ENCODE peak calls at places on chromosomes 6 and 20, in ten cellular contexts. One of them, this sample, is unnamed.

GRCh38 chr6:81309841-81310240 is 442.6 kb downstream of the TENT5A start:
- DNase-seq in neural progenitor cell: no peak
- DNase-seq in upper lobe of right lung: no peak
- DNase-seq in dorsolateral prefrontal cortex: no peak
- DNase-seq in tibial nerve: no peak
- DNase-seq in HCT116: no peak
- DNase-seq in cardiac muscle cell: no peak
- DNase-seq in A673: no peak
- DNase-seq in HepG2: no peak
- DNase-seq in adrenal gland: no peak
- DNase-seq in this sample: no peak

GRCh38 chr20:8148501-8148900 is 16.4 kb downstream of the PLCB1 start:
- DNase-seq in neural progenitor cell: no peak
- DNase-seq in upper lobe of right lung: no peak
- DNase-seq in dorsolateral prefrontal cortex: no peak
- DNase-seq in tibial nerve: no peak
- DNase-seq in HCT116: no peak
- DNase-seq in cardiac muscle cell: no peak
- DNase-seq in A673: no peak
- DNase-seq in HepG2: no peak
- DNase-seq in adrenal gland: no peak
- DNase-seq in this sample: no peak

GRCh38 chr6:44545224-44545623 is 157.7 kb downstream of the CDC5L start:
- DNase-seq in neural progenitor cell: no peak
- DNase-seq in upper lobe of right lung: no peak
- DNase-seq in dorsolateral prefrontal cortex: no peak
- DNase-seq in tibial nerve: no peak
- DNase-seq in HCT116: no peak
- DNase-seq in cardiac muscle cell: no peak
- DNase-seq in A673: no peak
- DNase-seq in HepG2: no peak
- DNase-seq in adrenal gland: no peak
- DNase-seq in this sample: no peak

GRCh38 chr20:63973636-63974401 is 4.1 kb upstream of the ZNF512B start:
- DNase-seq in neural progenitor cell: peak
- DNase-seq in upper lobe of right lung: peak
- DNase-seq in dorsolateral prefrontal cortex: peak
- DNase-seq in tibial nerve: peak
- DNase-seq in HCT116: peak
- DNase-seq in cardiac muscle cell: peak
- DNase-seq in A673: peak
- DNase-seq in HepG2: peak
- DNase-seq in adrenal gland: peak
- DNase-seq in this sample: peak

GRCh38 chr6:133992992-133993682 is 40.1 kb downstream of the TBPL1 start:
- DNase-seq in neural progenitor cell: no peak
- DNase-seq in upper lobe of right lung: no peak
- DNase-seq in dorsolateral prefrontal cortex: no peak
- DNase-seq in tibial nerve: no peak
- DNase-seq in HCT116: no peak
- DNase-seq in cardiac muscle cell: peak
- DNase-seq in A673: no peak
- DNase-seq in HepG2: no peak
- DNase-seq in adrenal gland: no peak
- DNase-seq in this sample: no peak

GRCh38 chr20:41352106-41352505 is 11.5 kb downstream of the LPIN3 start:
- DNase-seq in neural progenitor cell: peak
- DNase-seq in upper lobe of right lung: no peak
- DNase-seq in dorsolateral prefrontal cortex: no peak
- DNase-seq in tibial nerve: no peak
- DNase-seq in HCT116: no peak
- DNase-seq in cardiac muscle cell: no peak
- DNase-seq in A673: no peak
- DNase-seq in HepG2: no peak
- DNase-seq in adrenal gland: no peak
- DNase-seq in this sample: no peak

GRCh38 chr6:111591901-111592461 is 13.7 kb downstream of the TRAF3IP2 start:
- DNase-seq in neural progenitor cell: no peak
- DNase-seq in upper lobe of right lung: no peak
- DNase-seq in dorsolateral prefrontal cortex: no peak
- DNase-seq in tibial nerve: no peak
- DNase-seq in HCT116: no peak
- DNase-seq in cardiac muscle cell: peak
- DNase-seq in A673: no peak
- DNase-seq in HepG2: no peak
- DNase-seq in adrenal gland: no peak
- DNase-seq in this sample: no peak

GRCh38 chr6:44667668-44668390 is 280.3 kb downstream of the CDC5L start:
- DNase-seq in neural progenitor cell: peak
- DNase-seq in upper lobe of right lung: no peak
- DNase-seq in dorsolateral prefrontal cortex: no peak
- DNase-seq in tibial nerve: no peak
- DNase-seq in HCT116: peak
- DNase-seq in cardiac muscle cell: peak
- DNase-seq in A673: no peak
- DNase-seq in HepG2: peak
- DNase-seq in adrenal gland: peak
- DNase-seq in this sample: no peak

GRCh38 chr6:53180678-53181077 is 32.0 kb upstream of the GCM1 start:
- DNase-seq in neural progenitor cell: no peak
- DNase-seq in upper lobe of right lung: no peak
- DNase-seq in dorsolateral prefrontal cortex: no peak
- DNase-seq in tibial nerve: no peak
- DNase-seq in HCT116: no peak
- DNase-seq in cardiac muscle cell: no peak
- DNase-seq in A673: no peak
- DNase-seq in HepG2: no peak
- DNase-seq in adrenal gland: no peak
- DNase-seq in this sample: no peak

GRCh38 chr6:125748534-125749111 is 809 bp upstream of the HEY2 start:
- DNase-seq in neural progenitor cell: peak
- DNase-seq in upper lobe of right lung: no peak
- DNase-seq in dorsolateral prefrontal cortex: no peak
- DNase-seq in tibial nerve: no peak
- DNase-seq in HCT116: no peak
- DNase-seq in cardiac muscle cell: peak
- DNase-seq in A673: peak
- DNase-seq in HepG2: peak
- DNase-seq in adrenal gland: no peak
- DNase-seq in this sample: no peak

GRCh38 chr6:159594750-159595117 is 98.3 kb downstream of the SOD2 start:
- DNase-seq in neural progenitor cell: no peak
- DNase-seq in upper lobe of right lung: no peak
- DNase-seq in dorsolateral prefrontal cortex: no peak
- DNase-seq in tibial nerve: no peak
- DNase-seq in HCT116: peak
- DNase-seq in cardiac muscle cell: peak
- DNase-seq in A673: peak
- DNase-seq in HepG2: peak
- DNase-seq in adrenal gland: no peak
- DNase-seq in this sample: no peak

GRCh38 chr6:20800229-20800628 is 266.0 kb downstream of the CDKAL1 start:
- DNase-seq in neural progenitor cell: no peak
- DNase-seq in upper lobe of right lung: no peak
- DNase-seq in dorsolateral prefrontal cortex: no peak
- DNase-seq in tibial nerve: no peak
- DNase-seq in HCT116: no peak
- DNase-seq in cardiac muscle cell: no peak
- DNase-seq in A673: no peak
- DNase-seq in HepG2: peak
- DNase-seq in adrenal gland: no peak
- DNase-seq in this sample: no peak

GRCh38 chr20:20721489-20721888 is 9.0 kb upstream of the RALGAPA2 start:
- DNase-seq in neural progenitor cell: no peak
- DNase-seq in upper lobe of right lung: no peak
- DNase-seq in dorsolateral prefrontal cortex: no peak
- DNase-seq in tibial nerve: no peak
- DNase-seq in HCT116: no peak
- DNase-seq in cardiac muscle cell: no peak
- DNase-seq in A673: no peak
- DNase-seq in HepG2: no peak
- DNase-seq in adrenal gland: no peak
- DNase-seq in this sample: no peak

GRCh38 chr6:130961148-130961547 is 101.9 kb downstream of the EPB41L2 start:
- DNase-seq in neural progenitor cell: no peak
- DNase-seq in upper lobe of right lung: no peak
- DNase-seq in dorsolateral prefrontal cortex: no peak
- DNase-seq in tibial nerve: no peak
- DNase-seq in HCT116: no peak
- DNase-seq in cardiac muscle cell: no peak
- DNase-seq in A673: no peak
- DNase-seq in HepG2: no peak
- DNase-seq in adrenal gland: no peak
- DNase-seq in this sample: no peak

GRCh38 chr20:59402697-59403096 is 102.3 kb downstream of the EDN3 start:
- DNase-seq in neural progenitor cell: no peak
- DNase-seq in upper lobe of right lung: no peak
- DNase-seq in dorsolateral prefrontal cortex: no peak
- DNase-seq in tibial nerve: no peak
- DNase-seq in HCT116: no peak
- DNase-seq in cardiac muscle cell: no peak
- DNase-seq in A673: no peak
- DNase-seq in HepG2: no peak
- DNase-seq in adrenal gland: no peak
- DNase-seq in this sample: no peak

GRCh38 chr6:144304223-144304848 is 19.2 kb downstream of the UTRN start:
- DNase-seq in neural progenitor cell: no peak
- DNase-seq in upper lobe of right lung: no peak
- DNase-seq in dorsolateral prefrontal cortex: no peak
- DNase-seq in tibial nerve: no peak
- DNase-seq in HCT116: no peak
- DNase-seq in cardiac muscle cell: no peak
- DNase-seq in A673: no peak
- DNase-seq in HepG2: no peak
- DNase-seq in adrenal gland: no peak
- DNase-seq in this sample: no peak

GRCh38 chr6:144302701-144303351 is 17.7 kb downstream of the UTRN start:
- DNase-seq in neural progenitor cell: no peak
- DNase-seq in upper lobe of right lung: no peak
- DNase-seq in dorsolateral prefrontal cortex: no peak
- DNase-seq in tibial nerve: no peak
- DNase-seq in HCT116: no peak
- DNase-seq in cardiac muscle cell: no peak
- DNase-seq in A673: no peak
- DNase-seq in HepG2: peak
- DNase-seq in adrenal gland: no peak
- DNase-seq in this sample: no peak

GRCh38 chr6:144307880-144308279 is 22.7 kb downstream of the UTRN start:
- DNase-seq in neural progenitor cell: peak
- DNase-seq in upper lobe of right lung: no peak
- DNase-seq in dorsolateral prefrontal cortex: no peak
- DNase-seq in tibial nerve: no peak
- DNase-seq in HCT116: no peak
- DNase-seq in cardiac muscle cell: peak
- DNase-seq in A673: no peak
- DNase-seq in HepG2: no peak
- DNase-seq in adrenal gland: no peak
- DNase-seq in this sample: no peak

GRCh38 chr6:144305567-144305966 is 20.4 kb downstream of the UTRN start:
- DNase-seq in neural progenitor cell: no peak
- DNase-seq in upper lobe of right lung: no peak
- DNase-seq in dorsolateral prefrontal cortex: no peak
- DNase-seq in tibial nerve: no peak
- DNase-seq in HCT116: no peak
- DNase-seq in cardiac muscle cell: no peak
- DNase-seq in A673: no peak
- DNase-seq in HepG2: no peak
- DNase-seq in adrenal gland: no peak
- DNase-seq in this sample: no peak

DNA sequence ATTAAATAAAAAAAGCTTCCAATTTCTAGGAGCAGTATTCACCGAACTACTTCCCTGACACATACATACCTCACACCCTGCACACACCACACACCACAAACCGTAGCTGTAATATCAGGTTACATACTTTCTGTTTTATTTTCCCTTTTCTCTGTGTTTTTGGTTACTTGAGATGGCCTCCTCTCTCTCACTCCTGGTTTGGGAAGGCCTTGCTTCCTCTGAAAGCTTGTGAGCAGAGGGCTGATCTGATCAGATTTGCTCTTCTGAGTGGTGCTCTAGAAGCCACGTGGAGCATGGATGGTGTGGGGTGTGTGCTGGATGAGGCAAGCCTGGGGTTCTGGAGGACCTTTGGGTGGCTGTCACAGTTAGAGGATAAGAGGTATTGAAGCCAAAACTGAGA is 20.9 kb downstream of the UTRN start:
- DNase-seq in neural progenitor cell: no peak
- DNase-seq in upper lobe of right lung: no peak
- DNase-seq in dorsolateral prefrontal cortex: no peak
- DNase-seq in tibial nerve: no peak
- DNase-seq in HCT116: no peak
- DNase-seq in cardiac muscle cell: no peak
- DNase-seq in A673: no peak
- DNase-seq in HepG2: no peak
- DNase-seq in adrenal gland: no peak
- DNase-seq in this sample: no peak
- H3K27ac ChIP-seq in neural progenitor cell: no peak
- H3K27ac ChIP-seq in upper lobe of right lung: no peak
- H3K27ac ChIP-seq in dorsolateral prefrontal cortex: no peak
- H3K27ac ChIP-seq in tibial nerve: no peak
- H3K27ac ChIP-seq in HCT116: no peak
- H3K27ac ChIP-seq in cardiac muscle cell: no peak
- H3K27ac ChIP-seq in A673: no peak
- H3K27ac ChIP-seq in HepG2: no peak
- H3K27ac ChIP-seq in adrenal gland: no peak
- H3K27ac ChIP-seq in this sample: no peak

GRCh38 chr6:11202513-11203305 is 29.8 kb downstream of the NEDD9 start:
- DNase-seq in neural progenitor cell: peak
- DNase-seq in upper lobe of right lung: no peak
- DNase-seq in dorsolateral prefrontal cortex: no peak
- DNase-seq in tibial nerve: no peak
- DNase-seq in HCT116: no peak
- DNase-seq in cardiac muscle cell: peak
- DNase-seq in A673: peak
- DNase-seq in HepG2: peak
- DNase-seq in adrenal gland: no peak
- DNase-seq in this sample: no peak
- H3K27ac ChIP-seq in neural progenitor cell: peak
- H3K27ac ChIP-seq in upper lobe of right lung: peak
- H3K27ac ChIP-seq in dorsolateral prefrontal cortex: peak
- H3K27ac ChIP-seq in tibial nerve: peak
- H3K27ac ChIP-seq in HCT116: no peak
- H3K27ac ChIP-seq in cardiac muscle cell: no peak
- H3K27ac ChIP-seq in A673: peak
- H3K27ac ChIP-seq in HepG2: peak
- H3K27ac ChIP-seq in adrenal gland: no peak
- H3K27ac ChIP-seq in this sample: peak

GRCh38 chr6:136643850-136644596 is 93.8 kb upstream of the MAP7 start:
- DNase-seq in neural progenitor cell: peak
- DNase-seq in upper lobe of right lung: peak
- DNase-seq in dorsolateral prefrontal cortex: peak
- DNase-seq in tibial nerve: peak
- DNase-seq in HCT116: peak
- DNase-seq in cardiac muscle cell: peak
- DNase-seq in A673: peak
- DNase-seq in HepG2: peak
- DNase-seq in adrenal gland: peak
- DNase-seq in this sample: peak
- H3K27ac ChIP-seq in neural progenitor cell: no peak
- H3K27ac ChIP-seq in upper lobe of right lung: peak
- H3K27ac ChIP-seq in dorsolateral prefrontal cortex: no peak
- H3K27ac ChIP-seq in tibial nerve: no peak
- H3K27ac ChIP-seq in HCT116: no peak
- H3K27ac ChIP-seq in cardiac muscle cell: peak
- H3K27ac ChIP-seq in A673: no peak
- H3K27ac ChIP-seq in HepG2: no peak
- H3K27ac ChIP-seq in adrenal gland: peak
- H3K27ac ChIP-seq in this sample: peak

GRCh38 chr6:15897063-15897934 is 231.6 kb upstream of the MYLIP start:
- DNase-seq in neural progenitor cell: no peak
- DNase-seq in upper lobe of right lung: no peak
- DNase-seq in dorsolateral prefrontal cortex: no peak
- DNase-seq in tibial nerve: no peak
- DNase-seq in HCT116: no peak
- DNase-seq in cardiac muscle cell: peak
- DNase-seq in A673: no peak
- DNase-seq in HepG2: no peak
- DNase-seq in adrenal gland: peak
- DNase-seq in this sample: peak
- H3K27ac ChIP-seq in neural progenitor cell: no peak
- H3K27ac ChIP-seq in upper lobe of right lung: peak
- H3K27ac ChIP-seq in dorsolateral prefrontal cortex: no peak
- H3K27ac ChIP-seq in tibial nerve: no peak
- H3K27ac ChIP-seq in HCT116: no peak
- H3K27ac ChIP-seq in cardiac muscle cell: no peak
- H3K27ac ChIP-seq in A673: no peak
- H3K27ac ChIP-seq in HepG2: no peak
- H3K27ac ChIP-seq in adrenal gland: peak
- H3K27ac ChIP-seq in this sample: no peak